ENCODE peak calls at places on chromosomes 4 and X, in five cellular contexts. One of them, this sample, is unnamed.

GRCh38 chrX:149950681-149951080 is 12.4 kb upstream of the EOLA2 start:
- ATAC-seq in B cell: no peak
- ATAC-seq in activated CD8-positive, alpha-beta T cell treated with anti-CD3 and anti-CD28 coated beads, Interleukin-2, amount 10 ng/mL, durations not matched to agents 7 days and 5 days: no peak
- ATAC-seq in Right ventricle myocardium superior: no peak
- ATAC-seq in memory B cell: no peak
- ATAC-seq in this sample: no peak

GRCh38 chrX:38627683-38628082 is 66.3 kb downstream of the TSPAN7 start:
- ATAC-seq in activated CD8-positive, alpha-beta T cell treated with anti-CD3 and anti-CD28 coated beads, Interleukin-2, amount 10 ng/mL, durations not matched to agents 7 days and 5 days: peak; percentile 82
- ATAC-seq in Right ventricle myocardium superior: no peak
- ATAC-seq in memory B cell: peak; percentile 43
- ATAC-seq in B cell: peak; percentile 33
- ATAC-seq in this sample: no peak

GRCh38 chrX:119647552-119648420 is 41.6 kb upstream of the NKRF start:
- ATAC-seq in B cell: peak; percentile 85
- ATAC-seq in activated CD8-positive, alpha-beta T cell treated with anti-CD3 and anti-CD28 coated beads, Interleukin-2, amount 10 ng/mL, durations not matched to agents 7 days and 5 days: peak; percentile 91
- ATAC-seq in Right ventricle myocardium superior: no peak
- ATAC-seq in memory B cell: peak; percentile 91
- ATAC-seq in this sample: no peak

GRCh38 chr4:158462611-158463010 is 59.1 kb upstream of the RXFP1 start:
- ATAC-seq in memory B cell: no peak
- ATAC-seq in activated CD8-positive, alpha-beta T cell treated with anti-CD3 and anti-CD28 coated beads, Interleukin-2, amount 10 ng/mL, durations not matched to agents 7 days and 5 days: no peak
- ATAC-seq in Right ventricle myocardium superior: no peak
- ATAC-seq in B cell: no peak
- ATAC-seq in this sample: no peak

GRCh38 chr4:108529102-108529501 is 91.3 kb upstream of the RPL34 start:
- ATAC-seq in B cell: no peak
- ATAC-seq in memory B cell: no peak
- ATAC-seq in Right ventricle myocardium superior: no peak
- ATAC-seq in activated CD8-positive, alpha-beta T cell treated with anti-CD3 and anti-CD28 coated beads, Interleukin-2, amount 10 ng/mL, durations not matched to agents 7 days and 5 days: no peak
- ATAC-seq in this sample: no peak

GRCh38 chrX:68695206-68695845 is 47.9 kb downstream of the STARD8 start:
- ATAC-seq in Right ventricle myocardium superior: no peak
- ATAC-seq in activated CD8-positive, alpha-beta T cell treated with anti-CD3 and anti-CD28 coated beads, Interleukin-2, amount 10 ng/mL, durations not matched to agents 7 days and 5 days: no peak
- ATAC-seq in B cell: no peak
- ATAC-seq in memory B cell: no peak
- ATAC-seq in this sample: no peak

GRCh38 chr4:188341428-188341827 is 202.2 kb downstream of the TRIML1 start:
- ATAC-seq in memory B cell: no peak
- ATAC-seq in activated CD8-positive, alpha-beta T cell treated with anti-CD3 and anti-CD28 coated beads, Interleukin-2, amount 10 ng/mL, durations not matched to agents 7 days and 5 days: no peak
- ATAC-seq in B cell: no peak
- ATAC-seq in Right ventricle myocardium superior: no peak
- ATAC-seq in this sample: no peak

GRCh38 chrX:10847333-10847732 is 226.9 kb upstream of the MID1 start:
- ATAC-seq in Right ventricle myocardium superior: no peak
- ATAC-seq in activated CD8-positive, alpha-beta T cell treated with anti-CD3 and anti-CD28 coated beads, Interleukin-2, amount 10 ng/mL, durations not matched to agents 7 days and 5 days: no peak
- ATAC-seq in memory B cell: no peak
- ATAC-seq in B cell: no peak
- ATAC-seq in this sample: no peak

GRCh38 chrX:13090261-13091110 is 46.1 kb upstream of the FAM9C start:
- ATAC-seq in B cell: no peak
- ATAC-seq in activated CD8-positive, alpha-beta T cell treated with anti-CD3 and anti-CD28 coated beads, Interleukin-2, amount 10 ng/mL, durations not matched to agents 7 days and 5 days: no peak
- ATAC-seq in Right ventricle myocardium superior: peak; percentile 68
- ATAC-seq in memory B cell: no peak
- ATAC-seq in this sample: peak; percentile 65

GRCh38 chr4:17055788-17056187 is 157.3 kb upstream of the LDB2 start:
- ATAC-seq in activated CD8-positive, alpha-beta T cell treated with anti-CD3 and anti-CD28 coated beads, Interleukin-2, amount 10 ng/mL, durations not matched to agents 7 days and 5 days: no peak
- ATAC-seq in Right ventricle myocardium superior: no peak
- ATAC-seq in B cell: no peak
- ATAC-seq in memory B cell: no peak
- ATAC-seq in this sample: no peak

GRCh38 chr4:46930866-46931265 is 21.8 kb upstream of the COX7B2 start:
- ATAC-seq in activated CD8-positive, alpha-beta T cell treated with anti-CD3 and anti-CD28 coated beads, Interleukin-2, amount 10 ng/mL, durations not matched to agents 7 days and 5 days: no peak
- ATAC-seq in Right ventricle myocardium superior: no peak
- ATAC-seq in B cell: no peak
- ATAC-seq in memory B cell: no peak
- ATAC-seq in this sample: no peak

GRCh38 chr4:165312506-165312905 is 15.0 kb upstream of the MSMO1 start:
- ATAC-seq in memory B cell: no peak
- ATAC-seq in Right ventricle myocardium superior: no peak
- ATAC-seq in activated CD8-positive, alpha-beta T cell treated with anti-CD3 and anti-CD28 coated beads, Interleukin-2, amount 10 ng/mL, durations not matched to agents 7 days and 5 days: no peak
- ATAC-seq in B cell: no peak
- ATAC-seq in this sample: no peak

GRCh38 chr4:168600796-168601583 is 104.1 kb downstream of the PALLD start:
- ATAC-seq in B cell: no peak
- ATAC-seq in Right ventricle myocardium superior: no peak
- ATAC-seq in activated CD8-positive, alpha-beta T cell treated with anti-CD3 and anti-CD28 coated beads, Interleukin-2, amount 10 ng/mL, durations not matched to agents 7 days and 5 days: no peak
- ATAC-seq in memory B cell: no peak
- ATAC-seq in this sample: no peak

GRCh38 chrX:18875256-18875878 is 108.5 kb downstream of the PHKA2 start:
- ATAC-seq in activated CD8-positive, alpha-beta T cell treated with anti-CD3 and anti-CD28 coated beads, Interleukin-2, amount 10 ng/mL, durations not matched to agents 7 days and 5 days: no peak
- ATAC-seq in B cell: no peak
- ATAC-seq in Right ventricle myocardium superior: no peak
- ATAC-seq in memory B cell: no peak
- ATAC-seq in this sample: no peak

GRCh38 chrX:63718010-63718694 is 66.9 kb downstream of the ARHGEF9 start:
- ATAC-seq in B cell: no peak
- ATAC-seq in memory B cell: no peak
- ATAC-seq in activated CD8-positive, alpha-beta T cell treated with anti-CD3 and anti-CD28 coated beads, Interleukin-2, amount 10 ng/mL, durations not matched to agents 7 days and 5 days: no peak
- ATAC-seq in Right ventricle myocardium superior: peak; percentile 37
- ATAC-seq in this sample: no peak

GRCh38 chr4:76589402-76589801 is 154.4 kb downstream of the SHROOM3 start:
- ATAC-seq in Right ventricle myocardium superior: no peak
- ATAC-seq in activated CD8-positive, alpha-beta T cell treated with anti-CD3 and anti-CD28 coated beads, Interleukin-2, amount 10 ng/mL, durations not matched to agents 7 days and 5 days: no peak
- ATAC-seq in memory B cell: no peak
- ATAC-seq in B cell: no peak
- ATAC-seq in this sample: peak; percentile 57

GRCh38 chrX:76802698-76803097 is 375.2 kb downstream of the MAGEE1 start:
- ATAC-seq in Right ventricle myocardium superior: no peak
- ATAC-seq in activated CD8-positive, alpha-beta T cell treated with anti-CD3 and anti-CD28 coated beads, Interleukin-2, amount 10 ng/mL, durations not matched to agents 7 days and 5 days: no peak
- ATAC-seq in B cell: no peak
- ATAC-seq in memory B cell: no peak
- ATAC-seq in this sample: no peak

GRCh38 chrX:70226048-70226447 is 8.4 kb upstream of the AWAT1 start:
- ATAC-seq in memory B cell: no peak
- ATAC-seq in B cell: no peak
- ATAC-seq in Right ventricle myocardium superior: no peak
- ATAC-seq in activated CD8-positive, alpha-beta T cell treated with anti-CD3 and anti-CD28 coated beads, Interleukin-2, amount 10 ng/mL, durations not matched to agents 7 days and 5 days: no peak
- ATAC-seq in this sample: no peak

GRCh38 chr4:25258980-25259578 is 25.2 kb downstream of the PI4K2B start:
- ATAC-seq in activated CD8-positive, alpha-beta T cell treated with anti-CD3 and anti-CD28 coated beads, Interleukin-2, amount 10 ng/mL, durations not matched to agents 7 days and 5 days: no peak
- ATAC-seq in memory B cell: no peak
- ATAC-seq in Right ventricle myocardium superior: no peak
- ATAC-seq in B cell: no peak
- ATAC-seq in this sample: no peak

GRCh38 chr4:22778547-22779163 is 85.9 kb downstream of the GBA3 start:
- ATAC-seq in Right ventricle myocardium superior: no peak
- ATAC-seq in activated CD8-positive, alpha-beta T cell treated with anti-CD3 and anti-CD28 coated beads, Interleukin-2, amount 10 ng/mL, durations not matched to agents 7 days and 5 days: no peak
- ATAC-seq in memory B cell: no peak
- ATAC-seq in B cell: no peak
- ATAC-seq in this sample: no peak

GRCh38 chr4:55330241-55330640 is 15.8 kb upstream of the SRD5A3 start:
- ATAC-seq in activated CD8-positive, alpha-beta T cell treated with anti-CD3 and anti-CD28 coated beads, Interleukin-2, amount 10 ng/mL, durations not matched to agents 7 days and 5 days: no peak
- ATAC-seq in B cell: no peak
- ATAC-seq in Right ventricle myocardium superior: peak; percentile 60
- ATAC-seq in memory B cell: no peak
- ATAC-seq in this sample: no peak

GRCh38 chr4:172787117-172787516 is 381.5 kb upstream of the GALNT7 start:
- ATAC-seq in activated CD8-positive, alpha-beta T cell treated with anti-CD3 and anti-CD28 coated beads, Interleukin-2, amount 10 ng/mL, durations not matched to agents 7 days and 5 days: no peak
- ATAC-seq in memory B cell: no peak
- ATAC-seq in B cell: no peak
- ATAC-seq in Right ventricle myocardium superior: no peak
- ATAC-seq in this sample: no peak

GRCh38 chrX:103941201-103941975 is 21.0 kb upstream of the TMSB15B start:
- ATAC-seq in activated CD8-positive, alpha-beta T cell treated with anti-CD3 and anti-CD28 coated beads, Interleukin-2, amount 10 ng/mL, durations not matched to agents 7 days and 5 days: no peak
- ATAC-seq in Right ventricle myocardium superior: no peak
- ATAC-seq in memory B cell: peak; percentile 45
- ATAC-seq in B cell: no peak
- ATAC-seq in this sample: no peak

GRCh38 chr4:73917081-73917501 is 47.9 kb downstream of the CXCL1 start:
- ATAC-seq in Right ventricle myocardium superior: peak; percentile 72
- ATAC-seq in memory B cell: no peak
- ATAC-seq in activated CD8-positive, alpha-beta T cell treated with anti-CD3 and anti-CD28 coated beads, Interleukin-2, amount 10 ng/mL, durations not matched to agents 7 days and 5 days: no peak
- ATAC-seq in B cell: no peak
- ATAC-seq in this sample: peak; percentile 76

GRCh38 chrX:120000490-120001246 is 57.1 kb upstream of the NKAP start:
- ATAC-seq in Right ventricle myocardium superior: no peak
- ATAC-seq in B cell: no peak
- ATAC-seq in memory B cell: no peak
- ATAC-seq in activated CD8-positive, alpha-beta T cell treated with anti-CD3 and anti-CD28 coated beads, Interleukin-2, amount 10 ng/mL, durations not matched to agents 7 days and 5 days: no peak
- ATAC-seq in this sample: no peak

GRCh38 chr4:3461515-3462291 is 1.4 kb upstream of the DOK7 start:
- ATAC-seq in activated CD8-positive, alpha-beta T cell treated with anti-CD3 and anti-CD28 coated beads, Interleukin-2, amount 10 ng/mL, durations not matched to agents 7 days and 5 days: no peak
- ATAC-seq in B cell: no peak
- ATAC-seq in memory B cell: peak; percentile 34
- ATAC-seq in Right ventricle myocardium superior: peak; percentile 81
- ATAC-seq in this sample: peak; percentile 75

GRCh38 chr4:115315182-115315581 is 201.8 kb upstream of the NDST4 start:
- ATAC-seq in memory B cell: no peak
- ATAC-seq in activated CD8-positive, alpha-beta T cell treated with anti-CD3 and anti-CD28 coated beads, Interleukin-2, amount 10 ng/mL, durations not matched to agents 7 days and 5 days: no peak
- ATAC-seq in Right ventricle myocardium superior: no peak
- ATAC-seq in B cell: no peak
- ATAC-seq in this sample: no peak

GRCh38 chr4:137345597-137345996 is 186.7 kb downstream of the PCDH18 start:
- ATAC-seq in activated CD8-positive, alpha-beta T cell treated with anti-CD3 and anti-CD28 coated beads, Interleukin-2, amount 10 ng/mL, durations not matched to agents 7 days and 5 days: no peak
- ATAC-seq in Right ventricle myocardium superior: peak; percentile 82
- ATAC-seq in B cell: no peak
- ATAC-seq in memory B cell: no peak
- ATAC-seq in this sample: peak; percentile 34

GRCh38 chr4:7962609-7963508 is 23.2 kb upstream of the AFAP1 start:
- ATAC-seq in Right ventricle myocardium superior: no peak
- ATAC-seq in activated CD8-positive, alpha-beta T cell treated with anti-CD3 and anti-CD28 coated beads, Interleukin-2, amount 10 ng/mL, durations not matched to agents 7 days and 5 days: no peak
- ATAC-seq in memory B cell: no peak
- ATAC-seq in B cell: no peak
- ATAC-seq in this sample: no peak

GRCh38 chrX:24150051-24150790 is 692 bp downstream of the ZFX start:
- ATAC-seq in memory B cell: peak; percentile 74
- ATAC-seq in activated CD8-positive, alpha-beta T cell treated with anti-CD3 and anti-CD28 coated beads, Interleukin-2, amount 10 ng/mL, durations not matched to agents 7 days and 5 days: peak; percentile 80
- ATAC-seq in Right ventricle myocardium superior: peak; percentile 89
- ATAC-seq in B cell: peak; percentile 69
- ATAC-seq in this sample: peak; percentile 90

GRCh38 chrX:134144231-134144630 is 92.8 kb upstream of the CCDC160 start:
- ATAC-seq in activated CD8-positive, alpha-beta T cell treated with anti-CD3 and anti-CD28 coated beads, Interleukin-2, amount 10 ng/mL, durations not matched to agents 7 days and 5 days: no peak
- ATAC-seq in B cell: no peak
- ATAC-seq in memory B cell: peak; percentile 54
- ATAC-seq in Right ventricle myocardium superior: no peak
- ATAC-seq in this sample: no peak

GRCh38 chrX:46727445-46727844 is 31.5 kb downstream of the SLC9A7 start:
- ATAC-seq in memory B cell: no peak
- ATAC-seq in B cell: no peak
- ATAC-seq in Right ventricle myocardium superior: no peak
- ATAC-seq in activated CD8-positive, alpha-beta T cell treated with anti-CD3 and anti-CD28 coated beads, Interleukin-2, amount 10 ng/mL, durations not matched to agents 7 days and 5 days: no peak
- ATAC-seq in this sample: no peak

GRCh38 chr4:113781439-113782040 is 20.0 kb upstream of the CAMK2D start:
- ATAC-seq in memory B cell: peak; percentile 60
- ATAC-seq in activated CD8-positive, alpha-beta T cell treated with anti-CD3 and anti-CD28 coated beads, Interleukin-2, amount 10 ng/mL, durations not matched to agents 7 days and 5 days: no peak
- ATAC-seq in Right ventricle myocardium superior: peak; percentile 56
- ATAC-seq in B cell: no peak
- ATAC-seq in this sample: no peak

GRCh38 chr4:182925298-182925738 is 8.1 kb upstream of the DCTD start:
- ATAC-seq in memory B cell: peak; percentile 100
- ATAC-seq in activated CD8-positive, alpha-beta T cell treated with anti-CD3 and anti-CD28 coated beads, Interleukin-2, amount 10 ng/mL, durations not matched to agents 7 days and 5 days: peak; percentile 96
- ATAC-seq in Right ventricle myocardium superior: peak; percentile 91
- ATAC-seq in B cell: peak; percentile 100
- ATAC-seq in this sample: no peak

GRCh38 chrX:152843852-152844251 is 13.0 kb downstream of the NSDHL start:
- ATAC-seq in activated CD8-positive, alpha-beta T cell treated with anti-CD3 and anti-CD28 coated beads, Interleukin-2, amount 10 ng/mL, durations not matched to agents 7 days and 5 days: no peak
- ATAC-seq in B cell: no peak
- ATAC-seq in memory B cell: no peak
- ATAC-seq in Right ventricle myocardium superior: peak; percentile 94
- ATAC-seq in this sample: no peak

GRCh38 chr4:155639674-155640529 is 26.7 kb upstream of the GUCY1A1 start:
- ATAC-seq in memory B cell: no peak
- ATAC-seq in activated CD8-positive, alpha-beta T cell treated with anti-CD3 and anti-CD28 coated beads, Interleukin-2, amount 10 ng/mL, durations not matched to agents 7 days and 5 days: peak; percentile 61
- ATAC-seq in B cell: no peak
- ATAC-seq in Right ventricle myocardium superior: peak; percentile 49
- ATAC-seq in this sample: no peak

GRCh38 chr4:128524311-128524710 is 236.7 kb upstream of the PGRMC2 start:
- ATAC-seq in activated CD8-positive, alpha-beta T cell treated with anti-CD3 and anti-CD28 coated beads, Interleukin-2, amount 10 ng/mL, durations not matched to agents 7 days and 5 days: no peak
- ATAC-seq in memory B cell: no peak
- ATAC-seq in B cell: no peak
- ATAC-seq in Right ventricle myocardium superior: no peak
- ATAC-seq in this sample: no peak